ENCODE peak calls at places on chromosomes 11 and 22, in four cellular contexts. One of them, this sample, is unnamed.

GRCh38 chr22:20021196-20022181 is 579 bp downstream of the TANGO2 start:
- DNase-seq in IMR-90: peak
- DNase-seq in H9: no peak
- DNase-seq in H1: peak
- DNase-seq in this sample: no peak

GRCh38 chr11:18761144-18761543 is 30.5 kb downstream of the PTPN5 start:
- DNase-seq in IMR-90: no peak
- DNase-seq in H9: no peak
- DNase-seq in H1: no peak
- DNase-seq in this sample: no peak

GRCh38 chr22:32050678-32051515 is 7.8 kb downstream of the SLC5A1 start:
- DNase-seq in IMR-90: peak
- DNase-seq in H9: peak
- DNase-seq in H1: no peak
- DNase-seq in this sample: peak

GRCh38 chr11:19890308-19890707 is 177.7 kb downstream of the NAV2 start:
- DNase-seq in IMR-90: peak
- DNase-seq in H9: no peak
- DNase-seq in H1: no peak
- DNase-seq in this sample: peak

GRCh38 chr11:19460718-19461405 is 220.1 kb upstream of the E2F8 start:
- DNase-seq in IMR-90: peak
- DNase-seq in H9: no peak
- DNase-seq in H1: no peak
- DNase-seq in this sample: no peak

GRCh38 chr22:24445481-24446290 is 18.3 kb downstream of the ADORA2A start:
- DNase-seq in IMR-90: no peak
- DNase-seq in H9: peak
- DNase-seq in H1: no peak
- DNase-seq in this sample: peak

GRCh38 chr11:29343465-29344333 is 673.1 kb downstream of the KCNA4 start:
- DNase-seq in IMR-90: peak
- DNase-seq in H9: peak
- DNase-seq in H1: peak
- DNase-seq in this sample: peak

GRCh38 chr11:46504817-46505613 is 88.8 kb downstream of the AMBRA1 start:
- DNase-seq in IMR-90: peak
- DNase-seq in H9: no peak
- DNase-seq in H1: no peak
- DNase-seq in this sample: no peak

GRCh38 chr11:73860202-73860601 is 16.4 kb downstream of the COA4 start:
- DNase-seq in IMR-90: no peak
- DNase-seq in H9: no peak
- DNase-seq in H1: no peak
- DNase-seq in this sample: no peak

GRCh38 chr11:75534291-75535038 is 8.7 kb upstream of the GDPD5 start:
- DNase-seq in IMR-90: no peak
- DNase-seq in H9: no peak
- DNase-seq in H1: no peak
- DNase-seq in this sample: no peak

GRCh38 chr11:128251140-128251539 is 336.2 kb downstream of the ETS1 start:
- DNase-seq in IMR-90: peak
- DNase-seq in H9: no peak
- DNase-seq in H1: no peak
- DNase-seq in this sample: no peak

GRCh38 chr11:118870396-118871343 is 13.0 kb upstream of the CXCR5 start:
- DNase-seq in IMR-90: peak
- DNase-seq in H9: no peak
- DNase-seq in H1: peak
- DNase-seq in this sample: peak

GRCh38 chr22:34414467-34415440 is 494.5 kb upstream of the LARGE1 start:
- DNase-seq in IMR-90: no peak
- DNase-seq in H9: peak
- DNase-seq in H1: peak
- DNase-seq in this sample: peak

GRCh38 chr11:66689661-66690590 is 12.2 kb upstream of the RBM4B start:
- DNase-seq in IMR-90: no peak
- DNase-seq in H9: no peak
- DNase-seq in H1: no peak
- DNase-seq in this sample: no peak

GRCh38 chr11:106281455-106282173 is 204.2 kb downstream of the AASDHPPT start:
- DNase-seq in IMR-90: peak
- DNase-seq in H9: no peak
- DNase-seq in H1: no peak
- DNase-seq in this sample: no peak

GRCh38 chr11:3840870-3841425 is at the start of gene RHOG:
- DNase-seq in IMR-90: peak
- DNase-seq in H9: peak
- DNase-seq in H1: peak
- DNase-seq in this sample: peak

GRCh38 chr11:75518204-75518549 is 7.6 kb downstream of the GDPD5 start:
- DNase-seq in IMR-90: no peak
- DNase-seq in H9: no peak
- DNase-seq in H1: no peak
- DNase-seq in this sample: no peak

GRCh38 chr11:25838918-25839611 is 492.9 kb upstream of the ANO3 start:
- DNase-seq in IMR-90: no peak
- DNase-seq in H9: no peak
- DNase-seq in H1: no peak
- DNase-seq in this sample: peak

GRCh38 chr11:31779268-31779879 is 31.7 kb downstream of the PAX6 start:
- DNase-seq in IMR-90: peak
- DNase-seq in H9: no peak
- DNase-seq in H1: no peak
- DNase-seq in this sample: peak

GRCh38 chr11:102386376-102386775 is 39.4 kb downstream of the BIRC2 start:
- DNase-seq in IMR-90: peak
- DNase-seq in H9: no peak
- DNase-seq in H1: no peak
- DNase-seq in this sample: no peak

DNA sequence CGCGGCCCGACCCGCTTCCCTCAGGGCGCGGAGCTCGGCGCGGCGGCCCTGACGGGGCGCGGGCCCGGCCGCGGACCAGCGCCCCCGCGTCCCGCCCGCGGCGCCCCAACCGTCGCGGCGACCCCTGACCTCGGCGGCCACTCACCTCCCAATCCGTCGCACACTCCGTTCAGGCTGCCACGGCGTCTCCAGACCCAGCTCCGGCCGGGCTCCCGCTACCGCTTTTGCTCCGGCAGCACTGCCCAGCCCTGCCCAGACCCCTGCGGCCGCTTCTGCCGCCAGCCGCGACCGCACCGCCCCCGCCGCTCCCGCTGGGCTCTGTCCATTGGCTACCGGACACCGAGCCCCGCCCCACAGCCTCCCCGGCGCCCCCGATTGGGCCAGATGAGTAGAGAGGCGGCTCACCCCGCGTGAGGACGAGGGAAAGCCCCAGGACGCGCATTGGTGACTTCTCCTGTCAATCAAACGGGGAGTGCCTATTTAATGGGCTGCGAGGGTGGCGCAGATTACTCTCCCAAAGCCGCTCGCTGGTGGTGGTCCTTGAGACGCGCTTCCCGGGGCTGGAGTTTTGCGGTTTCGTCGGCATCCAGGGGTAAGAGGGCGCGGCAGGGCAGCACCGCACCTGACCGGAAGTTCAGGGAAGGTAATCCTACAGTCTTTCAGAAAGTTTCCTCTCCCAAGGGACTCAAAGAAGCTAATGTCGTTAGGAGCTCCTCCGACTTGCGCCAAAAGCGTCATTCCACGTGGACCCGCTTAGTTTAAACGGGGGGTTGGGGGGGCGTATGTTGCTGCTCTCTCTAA is at the start of gene PACSIN2:
- DNase-seq in IMR-90: peak
- DNase-seq in H9: peak
- DNase-seq in H1: peak
- DNase-seq in this sample: peak
- H2BK15ac ChIP-seq in IMR-90: peak
- H2BK15ac ChIP-seq in H9: no peak
- H2BK15ac ChIP-seq in H1: no peak
- H2BK15ac ChIP-seq in this sample: no peak

GRCh38 chr11:60064115-60064514 is 7.7 kb downstream of the MS4A3 start:
- DNase-seq in IMR-90: no peak
- DNase-seq in H9: no peak
- DNase-seq in H1: no peak
- DNase-seq in this sample: no peak

GRCh38 chr11:60069471-60069870 is 13.0 kb downstream of the MS4A3 start:
- DNase-seq in IMR-90: no peak
- DNase-seq in H9: no peak
- DNase-seq in H1: no peak
- DNase-seq in this sample: peak

GRCh38 chr11:60065801-60066200 is 9.3 kb downstream of the MS4A3 start:
- DNase-seq in IMR-90: no peak
- DNase-seq in H9: no peak
- DNase-seq in H1: no peak
- DNase-seq in this sample: no peak
- H3K56ac ChIP-seq in IMR-90: no peak
- H3K56ac ChIP-seq in H9: no peak
- H3K56ac ChIP-seq in H1: no peak
- H3K56ac ChIP-seq in this sample: no peak

GRCh38 chr22:41358927-41359326 is 22.8 kb upstream of the TEF start:
- DNase-seq in IMR-90: no peak
- DNase-seq in H9: no peak
- DNase-seq in H1: no peak
- DNase-seq in this sample: no peak
- H2BK15ac ChIP-seq in IMR-90: no peak
- H2BK15ac ChIP-seq in H9: no peak
- H2BK15ac ChIP-seq in H1: no peak
- H2BK15ac ChIP-seq in this sample: no peak

DNA sequence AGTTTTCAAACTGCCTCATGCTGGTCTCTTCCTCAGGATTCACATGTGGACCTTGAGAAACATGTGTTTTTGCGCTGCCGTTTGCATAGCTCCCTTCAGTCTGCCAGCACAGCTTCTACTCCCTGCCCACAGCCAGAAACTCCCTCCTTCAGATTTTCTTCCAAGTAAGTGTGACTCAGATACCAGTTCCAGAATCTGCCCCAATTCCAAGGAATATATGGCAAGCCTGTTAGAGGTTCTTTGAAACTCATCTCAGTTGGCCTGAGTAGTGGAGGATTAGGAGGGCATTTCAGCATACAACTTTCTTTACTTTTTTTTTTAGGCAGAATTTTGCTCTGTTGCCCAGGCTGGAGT is 67.1 kb downstream of the SNX19 start:
- DNase-seq in IMR-90: peak
- DNase-seq in H9: no peak
- DNase-seq in H1: no peak
- DNase-seq in this sample: no peak
- H3K56ac ChIP-seq in IMR-90: no peak
- H3K56ac ChIP-seq in H9: no peak
- H3K56ac ChIP-seq in H1: no peak
- H3K56ac ChIP-seq in this sample: no peak

DNA sequence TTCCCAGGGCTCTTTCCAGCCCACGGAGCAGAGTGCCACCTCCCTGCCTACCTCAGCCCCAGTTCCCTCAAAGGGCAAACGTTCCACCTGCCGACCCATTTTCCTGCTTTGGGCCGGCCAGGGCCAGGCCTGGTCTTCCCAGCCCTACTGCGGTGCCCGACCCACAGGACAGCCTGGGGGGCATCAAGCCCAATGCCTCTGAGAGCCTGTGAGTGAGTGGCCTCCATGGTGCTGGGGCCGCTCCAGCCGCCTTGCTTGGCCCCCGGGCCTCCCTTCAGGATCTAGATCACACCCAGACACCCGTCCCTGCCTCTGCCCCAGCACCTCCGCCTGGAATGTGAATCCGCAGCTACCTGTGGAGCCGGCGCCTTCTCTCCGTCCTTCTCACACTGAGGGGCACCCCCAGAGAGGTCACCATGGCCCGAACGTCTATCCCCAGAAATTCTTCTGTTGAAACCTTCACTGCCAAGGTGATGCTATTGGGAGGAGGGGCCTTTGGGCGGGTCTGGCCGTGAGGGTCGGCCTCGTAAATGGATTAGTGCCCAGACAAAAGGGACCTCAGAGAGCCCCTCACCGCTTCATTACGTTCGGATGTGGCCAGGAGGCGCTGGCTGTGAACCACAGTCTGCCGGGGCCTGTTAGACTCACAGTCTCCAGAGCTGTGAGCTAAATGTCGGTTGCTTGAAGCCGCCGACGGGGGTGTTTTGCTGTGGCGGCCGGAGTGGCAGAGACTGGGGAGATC is 36.2 kb upstream of the BRSK2 start:
- DNase-seq in IMR-90: no peak
- DNase-seq in H9: no peak
- DNase-seq in H1: no peak
- DNase-seq in this sample: peak
- H2BK15ac ChIP-seq in IMR-90: no peak
- H2BK15ac ChIP-seq in H9: no peak
- H2BK15ac ChIP-seq in H1: no peak
- H2BK15ac ChIP-seq in this sample: no peak

DNA sequence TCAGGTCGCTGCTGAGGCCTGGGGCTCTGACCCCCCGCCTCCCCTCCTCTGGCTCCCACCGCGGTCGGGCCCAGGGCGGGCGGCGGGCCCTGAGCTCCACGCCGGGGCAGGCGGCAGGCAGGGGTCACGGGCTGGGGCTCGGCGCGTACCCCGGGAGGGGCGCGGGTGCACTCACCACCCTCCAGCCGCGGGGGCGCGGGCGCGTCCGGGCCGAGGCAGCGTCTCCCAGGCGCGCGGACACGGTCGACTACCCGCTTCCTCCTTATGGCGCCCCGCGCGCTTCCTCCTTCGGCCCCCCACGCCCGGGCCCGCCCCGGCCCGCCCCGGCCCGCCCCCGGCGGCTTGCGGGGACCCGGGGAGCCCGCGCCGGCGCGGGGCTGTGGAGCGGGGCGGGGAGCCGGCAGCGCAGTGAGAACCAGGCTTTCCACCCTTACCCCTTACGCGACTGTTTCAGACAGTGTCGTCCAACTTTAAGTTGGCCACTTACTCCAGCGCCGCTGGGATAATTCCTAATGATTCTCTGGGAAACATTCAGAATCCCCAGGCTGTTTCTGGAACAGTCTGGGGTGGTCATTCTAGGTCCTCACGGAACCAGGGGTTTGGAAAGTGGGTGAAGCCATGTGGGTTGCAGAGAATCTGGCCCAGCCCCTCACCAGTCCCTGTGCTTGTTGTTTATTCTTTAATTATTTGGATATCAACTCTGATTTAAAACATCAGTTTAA is at the start of gene BID:
- DNase-seq in IMR-90: peak
- DNase-seq in H9: no peak
- DNase-seq in H1: no peak
- DNase-seq in this sample: no peak
- H3K56ac ChIP-seq in IMR-90: peak
- H3K56ac ChIP-seq in H9: no peak
- H3K56ac ChIP-seq in H1: no peak
- H3K56ac ChIP-seq in this sample: peak